ENCODE peak calls at places on chromosomes 3 and 15, in eight cellular contexts. I is astrocyte, J is brain microvascular endothelial cell, Z is cardiac fibroblast, D is skeletal muscle cell, V is SJCRH30, N is thoracic aorta, A is tibial nerve. T is an unnamed sample.

GRCh38 chr3:72004749-72005292 is 219.9 kb upstream of the PROK2 start:
- DNase-seq in A (no peak), Z (peak), D (no peak), J (peak), V (no peak), I (peak), N (no peak), T (no peak)

GRCh38 chr3:48015451-48016182 is 599 bp downstream of the MAP4 start:
- DNase-seq in J (no peak), A (no peak), I (no peak), V (peak), N (no peak), Z (peak), D (no peak), T (peak)

GRCh38 chr3:118970819-118971218 is 63.8 kb downstream of the IGSF11 start:
- DNase-seq in J (no peak), D (no peak), I (no peak), N (no peak), Z (no peak), A (no peak), V (no peak), T (no peak)

GRCh38 chr3:177528306-177529070 is 331.2 kb upstream of the TBL1XR1 start:
- DNase-seq in D (no peak), A (no peak), V (no peak), Z (no peak), J (no peak), N (no peak), I (peak), T (no peak)

GRCh38 chr15:83396071-83396470 is 51.1 kb upstream of the SH3GL3 start:
- DNase-seq in Z (peak), J (no peak), N (no peak), A (no peak), I (peak), V (no peak), D (no peak), T (peak)

GRCh38 chr3:5948081-5948480 is 760.6 kb downstream of the EDEM1 start:
- DNase-seq in A (no peak), D (no peak), V (no peak), N (no peak), J (no peak), I (no peak), Z (no peak), T (no peak)

GRCh38 chr3:57951106-57951882 is 56.9 kb upstream of the FLNB start:
- DNase-seq in V (peak), J (peak), N (peak), A (peak), I (peak), D (peak), Z (peak), T (no peak)

GRCh38 chr3:2375371-2375770 is 276.7 kb downstream of the CNTN4 start:
- DNase-seq in V (no peak), J (no peak), Z (no peak), I (no peak), N (no peak), A (no peak), D (no peak), T (no peak)

GRCh38 chr3:195540031-195540430 is 3.1 kb downstream of the PPP1R2 start:
- DNase-seq in I (no peak), D (no peak), Z (no peak), N (no peak), V (no peak), J (no peak), A (no peak), T (no peak)

GRCh38 chr3:189316296-189317019 is 144.7 kb downstream of the TPRG1 start:
- DNase-seq in J (no peak), D (no peak), A (no peak), I (no peak), V (peak), N (no peak), Z (no peak), T (no peak)

GRCh38 chr3:14480207-14481017 is 59.7 kb downstream of the GRIP2 start:
- DNase-seq in A (no peak), D (peak), Z (peak), N (no peak), V (no peak), J (peak), I (peak), T (no peak)

GRCh38 chr15:65032823-65033537 is 3.5 kb upstream of the MTFMT start:
- DNase-seq in V (peak), D (no peak), N (no peak), Z (peak), J (peak), I (peak), A (no peak), T (no peak)

GRCh38 chr15:47673343-47673761 is 44.0 kb upstream of the SEMA6D start:
- DNase-seq in Z (peak), V (no peak), A (peak), N (no peak), D (no peak), J (no peak), I (no peak), T (peak)

GRCh38 chr3:47409688-47410416 is 29.0 kb downstream of the PTPN23 start:
- DNase-seq in V (no peak), J (no peak), Z (no peak), A (no peak), I (no peak), N (no peak), D (no peak), T (no peak)

GRCh38 chr3:47162695-47163022 is 1.3 kb downstream of the SETD2 start:
- DNase-seq in A (no peak), J (peak), Z (no peak), I (no peak), D (no peak), N (no peak), V (peak), T (no peak)

GRCh38 chr3:65439641-65440040 is 599.1 kb downstream of the MAGI1 start:
- DNase-seq in J (peak), V (peak), I (peak), Z (peak), N (peak), A (peak), D (peak), T (no peak)

GRCh38 chr3:128483657-128484403 is 9.2 kb downstream of the GATA2 start:
- DNase-seq in J (no peak), V (no peak), Z (no peak), A (no peak), I (no peak), D (no peak), N (no peak), T (no peak)

GRCh38 chr3:128486692-128487537 is 6.1 kb downstream of the GATA2 start:
- DNase-seq in I (no peak), D (no peak), A (no peak), N (no peak), Z (no peak), J (no peak), V (peak), T (no peak)

GRCh38 chr3:128486157-128486691 is 6.8 kb downstream of the GATA2 start:
- DNase-seq in I (no peak), Z (no peak), N (no peak), V (peak), A (no peak), J (no peak), D (no peak), T (no peak)

GRCh38 chr3:128484404-128485282 is 8.4 kb downstream of the GATA2 start:
- DNase-seq in N (no peak), D (no peak), J (no peak), A (no peak), Z (no peak), I (no peak), V (no peak), T (no peak)

DNA sequence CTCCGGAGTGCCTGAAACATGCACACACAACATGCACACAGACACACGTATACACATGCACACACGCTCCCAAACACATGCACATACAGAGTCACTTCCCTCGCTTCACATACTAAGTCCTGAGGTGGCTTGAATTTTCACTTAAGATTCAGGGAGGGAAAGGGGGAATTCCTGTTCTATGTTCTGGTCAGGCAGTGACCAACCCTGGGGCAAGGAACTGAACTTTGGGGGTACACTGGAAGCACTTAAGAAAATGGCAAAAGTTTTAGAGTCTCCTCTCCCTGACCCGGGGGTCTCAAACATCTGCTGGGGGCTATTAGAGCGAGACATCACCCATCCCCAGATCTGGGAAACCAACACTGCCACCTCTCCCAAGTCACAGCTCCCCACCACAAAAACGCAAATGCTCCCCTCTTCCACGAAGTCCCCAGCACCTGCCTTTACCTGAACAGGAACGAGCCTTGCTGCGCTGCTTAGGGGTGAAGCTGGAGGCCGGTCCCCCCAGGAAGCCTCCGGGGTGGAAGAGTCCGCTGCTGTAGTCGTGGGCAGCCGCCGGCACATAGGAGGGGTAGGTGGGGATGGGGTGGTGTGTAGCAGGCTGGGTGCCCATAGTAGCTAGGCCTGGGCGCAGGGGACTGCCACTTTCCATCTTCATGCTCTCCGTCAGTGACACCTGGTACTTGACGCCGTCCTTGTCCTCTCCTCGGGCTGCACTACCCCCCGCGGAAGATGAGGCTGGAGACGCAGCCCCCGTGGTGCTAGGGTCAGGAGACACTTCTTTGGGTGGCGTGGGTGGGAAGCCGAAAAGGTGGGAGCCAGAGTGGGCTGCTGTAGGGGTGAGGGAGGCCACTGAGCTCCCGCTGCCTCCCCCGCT is 7.5 kb downstream of the GATA2 start:
- DNase-seq in A (no peak), I (no peak), J (no peak), Z (no peak), D (no peak), V (no peak), N (no peak), T (no peak)
- H3K4me3 ChIP-seq in A (no peak), I (peak), J (no peak), Z (peak), D (no peak), V (peak), N (peak), T (peak)

GRCh38 chr3:123310741-123311140 is 109.0 kb downstream of the SEC22A start:
- DNase-seq in D (no peak), I (no peak), Z (no peak), J (no peak), V (no peak), N (no peak), A (no peak), T (no peak)
- H3K4me3 ChIP-seq in D (no peak), I (no peak), Z (no peak), J (no peak), V (no peak), N (no peak), A (no peak), T (no peak)

DNA sequence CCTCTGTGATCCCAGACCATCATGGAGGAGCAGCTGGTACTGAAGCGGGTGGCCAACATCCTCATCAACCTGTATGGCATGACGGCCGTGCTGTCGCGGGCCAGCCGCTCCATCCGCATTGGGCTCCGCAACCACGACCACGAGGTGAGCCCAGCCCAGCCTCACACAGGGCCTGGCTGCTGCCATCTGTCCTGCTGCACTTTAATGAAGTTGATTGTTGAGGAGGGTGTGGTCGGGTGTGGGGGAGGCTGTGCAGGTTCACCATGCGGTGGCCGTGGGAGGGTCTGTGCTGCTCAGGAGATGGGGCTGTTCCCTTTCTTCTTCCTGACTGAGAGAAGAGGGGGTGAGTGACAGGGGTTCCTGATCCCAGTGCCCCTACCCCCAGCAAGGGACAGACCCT is 30.6 kb downstream of the ACAD9 start:
- DNase-seq in I (no peak), D (no peak), N (no peak), V (no peak), A (no peak), J (no peak), Z (no peak), T (no peak)
- H3K4me3 ChIP-seq in I (no peak), D (no peak), N (no peak), V (no peak), A (no peak), J (no peak), Z (no peak), T (no peak)

DNA sequence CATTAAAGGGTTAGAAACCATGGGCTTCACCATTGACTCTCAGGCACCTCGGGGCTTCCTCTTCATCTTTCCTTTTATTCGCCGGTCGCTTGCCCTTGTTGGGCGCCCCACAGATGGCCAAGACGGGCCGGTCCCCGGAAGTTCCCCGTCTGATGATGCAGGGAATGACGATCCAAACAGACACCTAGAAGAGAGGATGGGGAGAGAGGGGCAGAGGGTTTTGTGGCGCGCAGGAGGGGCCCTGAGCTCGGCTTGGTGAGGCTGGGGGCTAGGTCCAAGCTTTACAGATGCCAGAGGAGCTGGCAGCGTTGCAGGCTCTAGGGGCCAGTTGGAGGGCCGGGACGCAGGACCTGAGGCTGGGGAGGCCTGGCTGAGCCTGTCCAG is 532 bp upstream of the ESYT3 start:
- DNase-seq in D (no peak), Z (no peak), I (no peak), A (no peak), V (no peak), N (no peak), J (no peak), T (no peak)
- H3K4me3 ChIP-seq in D (no peak), Z (no peak), I (peak), A (peak), V (no peak), N (peak), J (no peak), T (no peak)

DNA sequence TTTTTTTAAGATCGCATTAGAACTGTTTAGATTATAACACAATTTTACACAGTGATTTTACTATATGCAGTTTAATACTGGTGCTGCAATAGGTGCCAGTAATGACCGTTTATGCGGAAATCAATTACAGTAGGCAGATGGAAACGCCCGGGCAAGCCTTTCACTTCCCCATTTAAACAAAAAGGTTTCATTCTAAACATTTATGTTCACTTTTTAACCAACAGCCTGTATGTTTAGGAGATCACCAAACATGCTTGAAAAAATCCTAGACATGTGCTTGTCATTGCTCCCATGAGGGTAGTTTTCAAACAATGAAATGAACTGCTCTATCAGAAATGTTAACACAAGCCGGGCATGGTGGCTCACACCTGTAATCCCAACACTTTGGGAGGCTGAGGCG is 2.7 kb downstream of the BNIP2 start:
- DNase-seq in Z (no peak), A (peak), J (no peak), D (no peak), V (no peak), I (no peak), N (no peak), T (no peak)
- H3K4me3 ChIP-seq in Z (no peak), A (no peak), J (no peak), D (no peak), V (no peak), I (no peak), N (no peak), T (no peak)

GRCh38 chr3:129045675-129046036 is 14.9 kb upstream of the GP9 start:
- DNase-seq in I (no peak), V (no peak), A (no peak), D (no peak), Z (no peak), J (no peak), N (no peak), T (no peak)
- H3K4me3 ChIP-seq in I (no peak), V (no peak), A (no peak), D (peak), Z (no peak), J (peak), N (peak), T (no peak)

GRCh38 chr3:126976906-126977305 is 6.0 kb upstream of the PLXNA1 start:
- DNase-seq in I (no peak), J (no peak), Z (no peak), V (no peak), A (no peak), D (no peak), N (no peak), T (no peak)
- H3K4me3 ChIP-seq in I (no peak), J (no peak), Z (no peak), V (no peak), A (no peak), D (no peak), N (no peak), T (no peak)